ENCODE peak calls at places on chromosome 21, in four cellular contexts. B is WERI-Rb-1, Y is lower lobe of right lung, N is ovary. E is an unnamed sample.

GRCh38 chr21:27584266-27584665 is 617.4 kb upstream of the ADAMTS5 start:
- DNase-seq in N (no peak), B (no peak), Y (no peak), E (no peak)

GRCh38 chr21:14942801-14943490 is 121.9 kb downstream of the NRIP1 start:
- DNase-seq in N (no peak), Y (no peak), B (no peak), E (no peak)

GRCh38 chr21:42536601-42537000 is 22.9 kb downstream of the SLC37A1 start:
- DNase-seq in N (no peak), B (no peak), Y (no peak), E (no peak)

GRCh38 chr21:39891111-39891510 is 23.9 kb downstream of the PCP4 start:
- DNase-seq in B (no peak), N (no peak), Y (no peak), E (no peak)

GRCh38 chr21:39386899-39387298 is 38.0 kb upstream of the HMGN1 start:
- DNase-seq in B (no peak), N (no peak), Y (no peak), E (no peak)

GRCh38 chr21:21851657-21852056 is 853.4 kb downstream of the NCAM2 start:
- DNase-seq in Y (no peak), B (no peak), N (no peak), E (no peak)

GRCh38 chr21:46394819-46395152 is 63.9 kb upstream of the DIP2A start:
- DNase-seq in Y (no peak), B (no peak), N (no peak), E (no peak)

GRCh38 chr21:33587792-33588484 is 546 bp downstream of the DONSON start:
- DNase-seq in N (peak; percentile 59), Y (peak; percentile 56), B (peak; percentile 64), E (peak; percentile 86)

GRCh38 chr21:46181436-46181835 is 2.8 kb downstream of the SPATC1L start:
- DNase-seq in N (no peak), Y (no peak), B (no peak), E (no peak)

GRCh38 chr21:42627527-42628289 is 25.7 kb upstream of the PDE9A start:
- DNase-seq in N (no peak), B (no peak), Y (no peak), E (no peak)

GRCh38 chr21:39079617-39080016 is 103.6 kb downstream of the PSMG1 start:
- DNase-seq in N (no peak), B (no peak), Y (peak; percentile 96), E (no peak)

GRCh38 chr21:22585558-22585957 is 1587.3 kb downstream of the NCAM2 start:
- DNase-seq in N (no peak), Y (no peak), B (no peak), E (no peak)

GRCh38 chr21:34536820-34537219 is 24.8 kb upstream of the KCNE1 start:
- DNase-seq in N (no peak), Y (no peak), B (no peak), E (no peak)

GRCh38 chr21:38129711-38130110 is 127.1 kb upstream of the KCNJ15 start:
- DNase-seq in B (no peak), N (no peak), Y (no peak), E (no peak)

GRCh38 chr21:14687277-14687642 is 141.1 kb upstream of the SAMSN1 start:
- DNase-seq in N (no peak), B (no peak), Y (no peak), E (no peak)

GRCh38 chr21:27688773-27689172 is 721.9 kb upstream of the ADAMTS5 start:
- DNase-seq in Y (no peak), N (no peak), B (no peak), E (no peak)

GRCh38 chr21:45852886-45853400 is 128.6 kb upstream of the COL6A1 start:
- DNase-seq in N (no peak), B (no peak), Y (no peak), E (no peak)

GRCh38 chr21:37873655-37874054 is 42.6 kb downstream of the KCNJ6 start:
- DNase-seq in N (no peak), B (no peak), Y (no peak), E (no peak)

GRCh38 chr21:42550817-42551216 is 37.2 kb downstream of the SLC37A1 start:
- DNase-seq in B (peak; percentile 4), N (no peak), Y (peak; percentile 10), E (no peak)

DNA sequence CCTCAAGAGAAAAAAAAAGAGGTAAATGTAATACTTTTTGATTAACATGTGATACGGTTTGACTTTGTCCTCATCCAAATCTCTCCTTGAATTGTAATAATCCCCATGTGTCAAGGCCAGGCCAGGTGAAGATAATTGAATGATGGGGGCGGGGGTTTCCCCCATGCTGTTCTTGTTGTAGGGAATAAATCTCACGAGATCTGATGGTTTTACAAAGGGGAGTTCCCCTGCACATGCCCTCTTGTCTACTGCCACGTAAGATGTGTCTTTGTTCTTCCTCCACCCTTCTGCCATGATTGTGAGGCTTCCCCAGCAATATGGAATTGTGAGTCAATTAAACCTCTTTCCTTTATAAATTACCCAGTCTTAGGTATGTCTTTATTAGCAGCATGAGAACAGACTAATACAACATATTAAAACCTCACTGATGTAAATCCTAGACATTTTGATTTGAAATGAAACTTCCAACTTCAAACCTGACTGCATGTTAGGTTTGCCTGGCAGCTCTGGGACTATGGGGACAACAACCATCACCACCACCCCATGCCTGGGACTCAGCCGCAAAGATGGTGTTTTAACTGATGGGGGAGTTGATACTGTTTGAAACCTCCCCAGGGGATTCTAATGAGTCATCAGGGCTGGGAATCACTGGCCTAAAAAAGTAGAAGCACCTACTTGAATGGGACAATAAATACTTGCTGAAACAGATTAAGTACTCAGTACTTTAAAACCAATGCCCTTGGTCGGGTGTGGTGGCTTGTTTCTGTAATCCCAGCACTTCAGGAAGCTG is 32.8 kb upstream of the BACH1 start:
- DNase-seq in N (no peak), Y (no peak), B (peak; percentile 62), E (no peak)
- H3K27ac ChIP-seq in N (no peak overlapping the region), Y (no peak overlapping the region), B (peak overlapping the region; percentile 11), E (no peak overlapping the region)

DNA sequence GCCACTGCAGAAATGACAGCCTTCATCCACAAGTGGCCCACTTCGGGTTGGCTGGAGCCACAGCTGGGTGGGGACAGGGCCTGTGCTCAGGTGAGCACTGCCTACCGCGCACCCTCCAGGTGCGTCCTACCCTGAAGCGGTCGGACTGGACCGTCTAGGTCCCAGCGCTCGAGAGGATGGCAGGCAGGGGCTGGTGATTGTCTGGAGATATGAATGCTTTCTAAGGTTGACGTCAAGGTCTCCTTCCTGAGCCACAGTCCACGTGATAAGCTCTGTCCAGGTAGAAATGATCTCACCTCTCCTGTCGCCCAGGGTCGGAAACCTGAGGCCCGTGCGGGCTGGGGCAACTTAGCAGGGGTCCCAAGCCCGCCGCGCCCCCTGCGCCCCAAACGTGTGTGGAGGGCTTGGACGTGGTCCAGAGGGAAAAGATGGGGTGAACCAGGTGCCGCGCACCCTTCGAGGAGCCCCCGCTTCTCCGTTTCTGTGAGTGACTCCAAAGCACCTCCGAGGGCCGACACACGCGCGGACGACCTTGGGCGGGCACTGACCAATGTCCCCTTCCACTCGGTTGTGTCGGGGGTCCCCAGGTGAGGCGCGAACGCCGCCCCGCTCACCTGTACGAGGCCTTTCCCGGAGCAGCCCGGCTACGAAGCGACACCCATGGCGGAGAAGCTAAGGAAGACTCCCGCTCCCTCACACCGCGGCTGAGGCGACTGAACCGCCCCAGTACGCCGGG is 853 bp upstream of the DOP1B start:
- DNase-seq in B (no peak), N (peak; percentile 62), Y (peak; percentile 86), E (no peak)
- H3K27ac ChIP-seq in B (peak overlapping the region; percentile 35), N (no peak overlapping the region), Y (peak overlapping the region; percentile 91), E (no peak overlapping the region)

DNA sequence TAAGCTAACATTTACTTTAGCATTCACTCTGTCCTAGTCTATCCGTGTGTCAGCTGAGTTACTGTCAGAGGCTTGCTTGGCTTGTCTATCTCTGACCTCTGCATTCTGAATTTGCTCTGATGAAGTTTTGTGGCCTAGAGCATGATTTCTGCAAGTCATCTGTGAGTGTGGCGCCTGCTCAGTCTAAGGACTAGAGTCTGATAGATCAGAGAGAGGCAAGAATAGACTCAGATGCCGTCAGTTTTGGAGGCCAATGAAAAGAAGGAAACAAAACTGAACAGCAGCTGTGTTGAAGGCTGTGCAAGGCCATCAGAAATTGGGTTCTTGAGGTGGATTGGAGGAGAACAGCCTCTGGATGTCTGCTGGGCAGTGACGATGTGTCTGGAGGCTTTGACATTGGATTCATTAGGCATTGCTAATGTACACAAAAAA is 573.1 kb downstream of the USP25 start:
- DNase-seq in N (peak; percentile 53), B (no peak), Y (no peak), E (no peak)
- H3K27ac ChIP-seq in N (peak overlapping the region; percentile 54), B (no peak overlapping the region), Y (no peak overlapping the region), E (no peak overlapping the region)

DNA sequence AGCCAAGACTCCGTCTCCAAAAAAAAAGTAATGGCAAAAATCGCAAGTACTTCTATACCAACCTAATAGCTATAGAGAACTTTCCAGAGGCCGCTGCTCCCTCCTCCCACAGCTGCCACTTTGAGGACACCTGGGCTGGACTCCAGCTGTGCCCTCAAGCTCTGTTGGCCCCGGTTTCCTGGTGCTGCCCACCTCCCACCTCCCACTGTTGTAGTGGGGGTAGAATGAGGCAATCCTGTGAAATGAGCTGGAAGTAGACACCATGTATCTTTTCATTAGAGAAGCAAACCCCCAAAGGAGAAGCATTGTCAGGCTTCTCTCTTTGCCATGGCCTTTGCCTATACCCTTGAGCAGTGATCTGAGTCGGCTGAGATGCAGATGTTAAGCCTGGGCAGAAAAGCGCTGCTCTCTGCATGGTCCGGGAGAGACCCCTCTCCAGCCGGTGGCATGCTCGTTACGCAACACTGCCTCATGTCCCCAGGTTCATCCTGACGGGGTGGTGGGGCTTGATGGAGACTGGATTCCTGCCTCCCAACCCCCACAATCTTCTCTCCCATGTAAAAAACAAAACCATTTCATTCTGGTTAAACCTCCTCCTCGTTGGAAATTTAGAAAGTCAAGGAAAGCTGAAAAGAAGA is 39.7 kb downstream of the SIM2 start:
- DNase-seq in Y (no peak), B (no peak), N (no peak), E (no peak)
- H3K27ac ChIP-seq in Y (no peak overlapping the region), B (no peak overlapping the region), N (no peak overlapping the region), E (no peak overlapping the region)

GRCh38 chr21:32383812-32384211 is 9.0 kb downstream of the URB1 start:
- DNase-seq in B (no peak), Y (no peak), N (no peak), E (no peak)

GRCh38 chr21:32380940-32381339 is 11.9 kb downstream of the URB1 start:
- DNase-seq in Y (no peak), B (no peak), N (peak; percentile 36), E (no peak)

GRCh38 chr21:32378956-32379355 is 13.9 kb downstream of the URB1 start:
- DNase-seq in B (no peak), Y (no peak), N (no peak), E (no peak)

GRCh38 chr21:32381571-32381970 is 11.2 kb downstream of the URB1 start:
- DNase-seq in Y (no peak), N (no peak), B (no peak), E (no peak)

DNA sequence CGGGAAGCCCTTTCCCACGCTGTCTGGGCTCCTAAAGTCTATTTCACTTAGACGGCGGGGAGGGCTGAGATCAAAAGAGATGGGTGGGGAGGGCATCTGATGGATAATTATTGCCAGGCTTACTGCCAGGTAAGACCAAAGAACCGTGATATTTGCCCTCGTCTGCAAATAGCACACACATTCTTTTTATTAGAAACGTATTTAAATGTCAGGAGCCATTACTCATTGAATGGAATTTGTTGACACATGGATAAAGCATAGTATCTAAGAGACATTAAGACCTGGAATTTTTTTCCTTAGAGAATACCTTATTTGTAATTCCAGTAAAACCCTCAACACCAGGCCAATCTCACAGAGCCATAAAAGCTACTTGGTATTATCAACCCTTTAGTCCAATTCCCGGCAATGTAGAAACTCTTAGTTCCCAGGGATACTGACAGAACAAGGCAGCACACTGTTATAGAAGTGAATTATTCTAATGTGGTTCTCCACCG is 10.7 kb downstream of the URB1 start:
- DNase-seq in N (no peak), Y (no peak), B (no peak), E (no peak)
- H3K27ac ChIP-seq in N (peak overlapping the region; percentile 25), Y (no peak overlapping the region), B (no peak overlapping the region), E (peak overlapping the region; percentile 60)

GRCh38 chr21:41321908-41322495 is 5.4 kb downstream of the FAM3B start:
- DNase-seq in Y (no peak), B (no peak), N (no peak), E (no peak)
- H3K27ac ChIP-seq in Y (no peak overlapping the region), B (no peak overlapping the region), N (no peak overlapping the region), E (no peak overlapping the region)

GRCh38 chr21:29499229-29499628 is 200.5 kb downstream of the BACH1 start:
- DNase-seq in B (no peak), Y (no peak), N (no peak), E (no peak)
- H3K27ac ChIP-seq in B (no peak overlapping the region), Y (no peak overlapping the region), N (no peak overlapping the region), E (no peak overlapping the region)